ENCODE peak calls at places on chromosomes 13 and 19, in ten cellular contexts. One of them, this sample, is unnamed.

GRCh38 chr13:22232186-22232585 is 561.3 kb downstream of the FGF9 start:
- DNase-seq in progenitor cell of endocrine pancreas: no peak
- DNase-seq in HFF-Myc: no peak
- DNase-seq in heart right ventricle: no peak
- DNase-seq in hepatocyte: no peak
- DNase-seq in ascending aorta: no peak
- DNase-seq in kidney epithelial cell: no peak
- DNase-seq in cardiac muscle cell: no peak
- DNase-seq in Calu3: no peak
- DNase-seq in GM10248: no peak
- DNase-seq in this sample: no peak

GRCh38 chr19:14475251-14476073 is at the start of gene PTGER1:
- DNase-seq in progenitor cell of endocrine pancreas: no peak
- DNase-seq in HFF-Myc: no peak
- DNase-seq in heart right ventricle: no peak
- DNase-seq in hepatocyte: peak
- DNase-seq in ascending aorta: no peak
- DNase-seq in kidney epithelial cell: no peak
- DNase-seq in cardiac muscle cell: peak
- DNase-seq in Calu3: no peak
- DNase-seq in GM10248: peak
- DNase-seq in this sample: no peak

GRCh38 chr19:17311455-17312248 is 2.3 kb downstream of the DDA1 start:
- DNase-seq in progenitor cell of endocrine pancreas: no peak
- DNase-seq in HFF-Myc: no peak
- DNase-seq in heart right ventricle: no peak
- DNase-seq in hepatocyte: peak
- DNase-seq in ascending aorta: no peak
- DNase-seq in kidney epithelial cell: peak
- DNase-seq in cardiac muscle cell: no peak
- DNase-seq in Calu3: peak
- DNase-seq in GM10248: no peak
- DNase-seq in this sample: no peak

GRCh38 chr13:51488212-51488611 is 35.4 kb upstream of the INTS6 start:
- DNase-seq in progenitor cell of endocrine pancreas: no peak
- DNase-seq in HFF-Myc: no peak
- DNase-seq in heart right ventricle: no peak
- DNase-seq in hepatocyte: no peak
- DNase-seq in ascending aorta: no peak
- DNase-seq in kidney epithelial cell: no peak
- DNase-seq in cardiac muscle cell: no peak
- DNase-seq in Calu3: no peak
- DNase-seq in GM10248: no peak
- DNase-seq in this sample: no peak

GRCh38 chr13:24822640-24823039 is 58.7 kb downstream of the RNF17 start:
- DNase-seq in progenitor cell of endocrine pancreas: no peak
- DNase-seq in HFF-Myc: no peak
- DNase-seq in heart right ventricle: no peak
- DNase-seq in hepatocyte: no peak
- DNase-seq in ascending aorta: no peak
- DNase-seq in kidney epithelial cell: no peak
- DNase-seq in cardiac muscle cell: no peak
- DNase-seq in Calu3: no peak
- DNase-seq in GM10248: peak
- DNase-seq in this sample: no peak

GRCh38 chr13:42970824-42971669 is 21.0 kb downstream of the EPSTI1 start:
- DNase-seq in progenitor cell of endocrine pancreas: no peak
- DNase-seq in HFF-Myc: peak
- DNase-seq in heart right ventricle: no peak
- DNase-seq in hepatocyte: peak
- DNase-seq in ascending aorta: no peak
- DNase-seq in kidney epithelial cell: no peak
- DNase-seq in cardiac muscle cell: peak
- DNase-seq in Calu3: peak
- DNase-seq in GM10248: peak
- DNase-seq in this sample: no peak

GRCh38 chr13:53112522-53112921 is 83.9 kb downstream of the OLFM4 start:
- DNase-seq in progenitor cell of endocrine pancreas: no peak
- DNase-seq in HFF-Myc: no peak
- DNase-seq in heart right ventricle: no peak
- DNase-seq in hepatocyte: no peak
- DNase-seq in ascending aorta: no peak
- DNase-seq in kidney epithelial cell: no peak
- DNase-seq in cardiac muscle cell: peak
- DNase-seq in Calu3: no peak
- DNase-seq in GM10248: no peak
- DNase-seq in this sample: no peak

GRCh38 chr19:50893047-50893737 is 18.0 kb downstream of the KLK4 start:
- DNase-seq in progenitor cell of endocrine pancreas: no peak
- DNase-seq in HFF-Myc: no peak
- DNase-seq in heart right ventricle: no peak
- DNase-seq in hepatocyte: no peak
- DNase-seq in ascending aorta: no peak
- DNase-seq in kidney epithelial cell: no peak
- DNase-seq in cardiac muscle cell: no peak
- DNase-seq in Calu3: no peak
- DNase-seq in GM10248: no peak
- DNase-seq in this sample: no peak

GRCh38 chr19:29773141-29773540 is 38.6 kb upstream of the CCNE1 start:
- DNase-seq in progenitor cell of endocrine pancreas: no peak
- DNase-seq in HFF-Myc: no peak
- DNase-seq in heart right ventricle: no peak
- DNase-seq in hepatocyte: no peak
- DNase-seq in ascending aorta: no peak
- DNase-seq in kidney epithelial cell: no peak
- DNase-seq in cardiac muscle cell: no peak
- DNase-seq in Calu3: no peak
- DNase-seq in GM10248: no peak
- DNase-seq in this sample: no peak

GRCh38 chr13:21538753-21539152 is 65.2 kb downstream of the MICU2 start:
- DNase-seq in progenitor cell of endocrine pancreas: no peak
- DNase-seq in HFF-Myc: no peak
- DNase-seq in heart right ventricle: no peak
- DNase-seq in hepatocyte: no peak
- DNase-seq in ascending aorta: no peak
- DNase-seq in kidney epithelial cell: no peak
- DNase-seq in cardiac muscle cell: peak
- DNase-seq in Calu3: no peak
- DNase-seq in GM10248: no peak
- DNase-seq in this sample: no peak

GRCh38 chr19:29680447-29680846 is 15.2 kb downstream of the PLEKHF1 start:
- DNase-seq in progenitor cell of endocrine pancreas: no peak
- DNase-seq in HFF-Myc: no peak
- DNase-seq in heart right ventricle: no peak
- DNase-seq in hepatocyte: no peak
- DNase-seq in ascending aorta: peak
- DNase-seq in kidney epithelial cell: no peak
- DNase-seq in cardiac muscle cell: no peak
- DNase-seq in Calu3: no peak
- DNase-seq in GM10248: peak
- DNase-seq in this sample: no peak

GRCh38 chr19:11420894-11421606 is 1.9 kb upstream of the RGL3 start:
- DNase-seq in progenitor cell of endocrine pancreas: no peak
- DNase-seq in HFF-Myc: no peak
- DNase-seq in heart right ventricle: peak
- DNase-seq in hepatocyte: peak
- DNase-seq in ascending aorta: no peak
- DNase-seq in kidney epithelial cell: no peak
- DNase-seq in cardiac muscle cell: no peak
- DNase-seq in Calu3: no peak
- DNase-seq in GM10248: no peak
- DNase-seq in this sample: no peak

GRCh38 chr13:73465629-73465974 is 406.8 kb downstream of the KLF5 start:
- DNase-seq in progenitor cell of endocrine pancreas: no peak
- DNase-seq in HFF-Myc: no peak
- DNase-seq in heart right ventricle: no peak
- DNase-seq in hepatocyte: peak
- DNase-seq in ascending aorta: no peak
- DNase-seq in kidney epithelial cell: peak
- DNase-seq in cardiac muscle cell: no peak
- DNase-seq in Calu3: peak
- DNase-seq in GM10248: no peak
- DNase-seq in this sample: no peak

GRCh38 chr19:18437481-18438330 is at the start of gene ISYNA1:
- DNase-seq in progenitor cell of endocrine pancreas: no peak
- DNase-seq in HFF-Myc: no peak
- DNase-seq in heart right ventricle: peak
- DNase-seq in hepatocyte: peak
- DNase-seq in ascending aorta: no peak
- DNase-seq in kidney epithelial cell: no peak
- DNase-seq in cardiac muscle cell: peak
- DNase-seq in Calu3: peak
- DNase-seq in GM10248: peak
- DNase-seq in this sample: no peak

GRCh38 chr13:29845440-29846056 is 4.9 kb downstream of the UBL3 start:
- DNase-seq in progenitor cell of endocrine pancreas: no peak
- DNase-seq in HFF-Myc: no peak
- DNase-seq in heart right ventricle: no peak
- DNase-seq in hepatocyte: no peak
- DNase-seq in ascending aorta: no peak
- DNase-seq in kidney epithelial cell: no peak
- DNase-seq in cardiac muscle cell: no peak
- DNase-seq in Calu3: no peak
- DNase-seq in GM10248: no peak
- DNase-seq in this sample: no peak
- TF ChIP-seq CTCF in progenitor cell of endocrine pancreas: peak
- TF ChIP-seq CTCF in HFF-Myc: no peak
- TF ChIP-seq CTCF in heart right ventricle: peak
- TF ChIP-seq CTCF in hepatocyte: peak
- TF ChIP-seq CTCF in ascending aorta: peak
- TF ChIP-seq CTCF in kidney epithelial cell: peak
- TF ChIP-seq CTCF in cardiac muscle cell: peak
- TF ChIP-seq CTCF in Calu3: no peak
- TF ChIP-seq CTCF in GM10248: peak
- TF ChIP-seq CTCF in this sample: peak

DNA sequence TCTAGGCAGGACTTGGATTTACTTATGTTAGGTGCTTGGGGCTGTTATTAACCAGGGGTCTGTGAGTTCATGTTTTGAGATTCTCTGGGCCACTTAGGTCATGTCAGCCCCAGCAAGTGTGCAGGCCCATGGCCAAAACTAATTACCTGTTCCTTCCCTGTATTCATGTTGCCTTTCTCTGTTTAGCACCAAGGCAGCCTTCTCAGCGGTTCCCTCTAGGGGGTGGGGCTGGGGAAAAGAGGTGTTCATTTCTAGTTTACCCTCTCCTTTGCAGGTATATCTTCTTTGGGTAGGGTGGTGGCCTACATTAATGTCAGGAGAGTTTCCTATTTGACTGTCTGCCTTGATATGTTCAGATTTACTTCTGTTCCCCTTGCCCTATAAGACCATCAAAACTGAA is 61.7 kb downstream of the PDS5B start:
- DNase-seq in progenitor cell of endocrine pancreas: no peak
- DNase-seq in HFF-Myc: no peak
- DNase-seq in heart right ventricle: no peak
- DNase-seq in hepatocyte: no peak
- DNase-seq in ascending aorta: no peak
- DNase-seq in kidney epithelial cell: no peak
- DNase-seq in cardiac muscle cell: no peak
- DNase-seq in Calu3: peak
- DNase-seq in GM10248: no peak
- DNase-seq in this sample: no peak
- TF ChIP-seq CTCF in progenitor cell of endocrine pancreas: no peak
- TF ChIP-seq CTCF in HFF-Myc: no peak
- TF ChIP-seq CTCF in heart right ventricle: no peak
- TF ChIP-seq CTCF in hepatocyte: no peak
- TF ChIP-seq CTCF in ascending aorta: no peak
- TF ChIP-seq CTCF in kidney epithelial cell: no peak
- TF ChIP-seq CTCF in cardiac muscle cell: no peak
- TF ChIP-seq CTCF in Calu3: no peak
- TF ChIP-seq CTCF in GM10248: no peak
- TF ChIP-seq CTCF in this sample: no peak

DNA sequence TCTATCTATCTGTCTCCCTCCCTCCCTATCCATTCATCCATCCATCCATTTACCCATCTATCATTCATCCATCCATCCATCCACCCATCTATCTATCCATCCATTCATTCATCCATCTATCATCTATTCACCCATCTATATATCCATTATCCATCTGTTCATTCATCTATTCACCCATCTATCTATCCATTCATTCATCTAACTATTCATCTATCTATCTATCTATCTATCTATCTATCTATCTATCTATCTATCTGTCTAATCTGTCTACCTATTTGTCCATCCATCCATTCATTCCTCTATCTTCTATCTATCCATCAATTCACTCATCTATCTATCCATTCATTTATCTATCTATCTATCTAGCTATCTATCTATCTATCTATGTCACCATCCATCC is 4.4 kb upstream of the CDK8 start:
- DNase-seq in progenitor cell of endocrine pancreas: no peak
- DNase-seq in HFF-Myc: no peak
- DNase-seq in heart right ventricle: no peak
- DNase-seq in hepatocyte: no peak
- DNase-seq in ascending aorta: no peak
- DNase-seq in kidney epithelial cell: no peak
- DNase-seq in cardiac muscle cell: no peak
- DNase-seq in Calu3: no peak
- DNase-seq in GM10248: no peak
- DNase-seq in this sample: no peak
- TF ChIP-seq CTCF in progenitor cell of endocrine pancreas: no peak
- TF ChIP-seq CTCF in HFF-Myc: no peak
- TF ChIP-seq CTCF in heart right ventricle: no peak
- TF ChIP-seq CTCF in hepatocyte: no peak
- TF ChIP-seq CTCF in ascending aorta: no peak
- TF ChIP-seq CTCF in kidney epithelial cell: no peak
- TF ChIP-seq CTCF in cardiac muscle cell: no peak
- TF ChIP-seq CTCF in Calu3: no peak
- TF ChIP-seq CTCF in GM10248: no peak
- TF ChIP-seq CTCF in this sample: no peak

DNA sequence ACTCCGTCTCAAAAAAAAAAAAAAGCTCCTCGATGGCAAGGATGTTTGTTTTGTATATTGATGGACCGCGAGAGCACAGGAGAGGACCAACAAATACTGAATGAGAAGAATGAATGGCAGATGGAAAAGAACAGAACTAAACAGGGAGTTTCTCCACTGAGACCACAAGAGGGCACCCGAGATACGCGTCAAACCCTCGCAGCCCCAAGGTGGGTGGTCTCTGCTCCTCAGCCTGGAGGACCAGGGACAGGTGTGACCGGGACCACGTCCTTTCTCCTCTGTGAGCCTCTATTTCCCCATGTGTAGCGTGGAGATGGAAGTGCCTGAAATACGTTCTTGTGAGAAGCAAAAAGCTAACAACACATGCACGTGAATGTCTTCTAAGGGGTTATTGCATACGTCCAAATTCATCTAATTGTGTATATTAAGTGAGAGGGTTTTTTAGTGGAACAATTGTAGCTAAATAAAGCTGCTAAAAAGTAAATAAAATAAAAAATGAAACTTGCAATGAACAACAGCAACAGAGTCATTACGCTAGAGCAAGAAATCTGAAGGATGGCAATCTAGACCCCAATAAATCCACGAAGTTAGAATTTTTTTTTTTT is 8.3 kb upstream of the CDC42EP5 start:
- DNase-seq in progenitor cell of endocrine pancreas: no peak
- DNase-seq in HFF-Myc: no peak
- DNase-seq in heart right ventricle: peak
- DNase-seq in hepatocyte: peak
- DNase-seq in ascending aorta: no peak
- DNase-seq in kidney epithelial cell: no peak
- DNase-seq in cardiac muscle cell: peak
- DNase-seq in Calu3: peak
- DNase-seq in GM10248: peak
- DNase-seq in this sample: no peak
- TF ChIP-seq CTCF in progenitor cell of endocrine pancreas: peak
- TF ChIP-seq CTCF in HFF-Myc: peak
- TF ChIP-seq CTCF in heart right ventricle: peak
- TF ChIP-seq CTCF in hepatocyte: peak
- TF ChIP-seq CTCF in ascending aorta: peak
- TF ChIP-seq CTCF in kidney epithelial cell: peak
- TF ChIP-seq CTCF in cardiac muscle cell: peak
- TF ChIP-seq CTCF in Calu3: peak
- TF ChIP-seq CTCF in GM10248: peak
- TF ChIP-seq CTCF in this sample: peak

GRCh38 chr13:44978328-44978727 is 10.9 kb downstream of the NUFIP1 start:
- DNase-seq in progenitor cell of endocrine pancreas: no peak
- DNase-seq in HFF-Myc: no peak
- DNase-seq in heart right ventricle: no peak
- DNase-seq in hepatocyte: no peak
- DNase-seq in ascending aorta: no peak
- DNase-seq in kidney epithelial cell: no peak
- DNase-seq in cardiac muscle cell: no peak
- DNase-seq in Calu3: no peak
- DNase-seq in GM10248: no peak
- DNase-seq in this sample: no peak
- TF ChIP-seq CTCF in progenitor cell of endocrine pancreas: peak
- TF ChIP-seq CTCF in HFF-Myc: no peak
- TF ChIP-seq CTCF in heart right ventricle: no peak
- TF ChIP-seq CTCF in hepatocyte: no peak
- TF ChIP-seq CTCF in ascending aorta: no peak
- TF ChIP-seq CTCF in kidney epithelial cell: no peak
- TF ChIP-seq CTCF in cardiac muscle cell: peak
- TF ChIP-seq CTCF in Calu3: no peak
- TF ChIP-seq CTCF in GM10248: no peak
- TF ChIP-seq CTCF in this sample: no peak